ENCODE peak calls at places on chromosomes 16 and 17, in eight cellular contexts. U is colonic mucosa, F is transverse colon, Z is psoas muscle, J is cardiac muscle cell, H is MM.1S, W is GM23248, P is fibroblast of lung. O is an unnamed sample.

GRCh38 chr16:31063495-31063842 is 10.6 kb downstream of the ZNF668 start:
- DNase-seq in F (no peak), Z (no peak), W (no peak), P (no peak), J (no peak), H (no peak), U (no peak), O (no peak)

GRCh38 chr16:47029724-47030123 is 56.2 kb upstream of the DNAJA2 start:
- DNase-seq in U (no peak), W (no peak), P (no peak), Z (no peak), J (no peak), H (no peak), F (no peak), O (no peak)

GRCh38 chr16:85554114-85554790 is 58.9 kb upstream of the GSE1 start:
- DNase-seq in U (peak; percentile 83), F (peak; percentile 83), W (peak; percentile 84), H (peak; percentile 80), P (peak; percentile 90), J (peak; percentile 70), Z (peak; percentile 67), O (no peak)

GRCh38 chr17:43175213-43176118 is 4.5 kb downstream of the NBR1 start:
- DNase-seq in U (no peak), J (no peak), F (no peak), Z (no peak), W (peak; percentile 74), P (peak; percentile 53), H (no peak), O (no peak)

GRCh38 chr16:71734511-71734910 is 10.0 kb upstream of the PHLPP2 start:
- DNase-seq in F (no peak), P (no peak), U (no peak), Z (no peak), H (no peak), W (no peak), J (no peak), O (no peak)

GRCh38 chr17:77609553-77610517 is 348.7 kb upstream of the TNRC6C start:
- DNase-seq in J (no peak), W (peak; percentile 32), F (peak; percentile 20), H (peak; percentile 82), P (peak; percentile 17), Z (no peak), U (peak; percentile 41), O (no peak)

GRCh38 chr16:75024182-75024581 is 25.4 kb downstream of the ZNRF1 start:
- DNase-seq in W (no peak), U (no peak), P (no peak), Z (no peak), H (no peak), J (no peak), F (no peak), O (no peak)

GRCh38 chr16:4373909-4374742 is 2.5 kb downstream of the VASN start:
- DNase-seq in W (peak; percentile 95), F (peak; percentile 64), U (peak; percentile 68), P (peak; percentile 95), H (no peak), J (peak; percentile 61), Z (peak; percentile 81), O (no peak)

GRCh38 chr16:29315916-29316517 is 90.5 kb downstream of the NPIPB11 start:
- DNase-seq in Z (no peak), F (no peak), J (no peak), H (peak; percentile 6), W (no peak), U (no peak), P (no peak), O (no peak)

DNA sequence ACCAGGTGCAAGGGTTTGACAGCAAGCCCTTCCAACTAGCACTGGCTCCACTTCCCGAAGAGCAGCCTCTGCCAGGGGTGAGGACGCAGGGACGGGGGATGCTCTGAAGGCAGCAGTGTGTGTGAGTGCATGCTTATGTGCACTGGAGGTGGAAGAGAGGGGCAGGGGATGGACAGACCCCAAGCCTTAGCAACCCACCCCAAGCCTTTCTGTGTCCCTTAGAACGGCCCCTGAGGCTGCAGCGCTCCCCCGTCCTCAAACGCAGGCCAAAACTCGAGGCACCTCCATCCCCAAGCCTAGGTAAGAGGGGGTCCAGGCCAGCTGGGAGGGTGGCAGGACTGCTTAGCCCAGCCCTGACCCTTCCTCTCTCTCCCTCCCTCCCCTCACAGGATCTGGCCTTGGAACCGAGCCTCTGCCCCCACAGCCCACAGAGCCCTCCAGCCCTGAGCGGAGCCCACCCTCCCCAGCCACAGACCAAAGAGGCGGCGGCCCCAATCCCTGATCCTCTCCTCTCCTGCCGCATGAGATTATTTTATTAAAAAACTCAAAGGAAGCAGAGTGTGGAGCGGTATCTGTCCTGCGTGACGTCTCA is 2.9 kb downstream of the ACD start:
- DNase-seq in P (no peak), F (peak; percentile 7), H (no peak), Z (no peak), W (no peak), U (no peak), J (no peak), O (no peak)
- H3K27me3 ChIP-seq in P (peaks cover 12% of the 10 kb centered on the region), F (peaks cover 37% of the 10 kb centered on the region), H (no peaks in the 10 kb centered on the region), Z (no peaks in the 10 kb centered on the region), W (peaks cover 4% of the 10 kb centered on the region), U (peaks cover 26% of the 10 kb centered on the region), J (peaks cover 39% of the 10 kb centered on the region), O (peaks cover 27% of the 10 kb centered on the region)

GRCh38 chr16:66359811-66360608 is 6.5 kb upstream of the CDH5 start:
- DNase-seq in J (no peak), U (no peak), P (no peak), F (no peak), Z (no peak), H (no peak), W (no peak), O (no peak)
- H3K4me1 ChIP-seq in J (no peaks in the 10 kb centered on the region), U (no peaks in the 10 kb centered on the region), P (no peaks in the 10 kb centered on the region), F (peaks cover 8% of the 10 kb centered on the region), Z (no peaks in the 10 kb centered on the region), H (peaks cover 9% of the 10 kb centered on the region), W (peaks cover 7% of the 10 kb centered on the region), O (peaks cover 21% of the 10 kb centered on the region)

DNA sequence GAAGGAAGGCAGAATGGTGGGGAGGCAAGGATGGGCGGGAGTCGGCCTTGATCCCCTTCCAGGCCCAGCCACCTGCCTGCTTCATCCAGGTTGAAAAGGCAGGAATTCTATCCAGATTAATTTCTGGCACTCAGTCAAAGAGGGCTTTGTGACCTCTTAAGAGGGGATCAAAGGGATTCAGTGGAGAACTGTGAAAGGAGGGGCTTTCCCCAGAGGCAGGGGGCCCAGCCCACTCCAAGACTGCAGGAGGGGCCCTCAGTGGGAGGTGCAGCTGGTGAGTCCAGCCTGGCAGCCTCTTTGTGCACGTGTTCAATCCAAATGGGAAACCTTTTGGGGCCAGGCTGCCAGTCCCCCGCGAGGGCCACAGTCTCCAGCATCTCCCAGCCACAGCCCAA is 148.5 kb upstream of the PLCG2 start:
- DNase-seq in U (no peak), Z (no peak), P (no peak), J (peak; percentile 47), H (no peak), W (no peak), F (no peak), O (no peak)
- H3K36me3 ChIP-seq in U (no peaks in the 10 kb centered on the region), Z (no peaks in the 10 kb centered on the region), P (no peaks in the 10 kb centered on the region), J (no peaks in the 10 kb centered on the region), H (no peaks in the 10 kb centered on the region), W (no peaks in the 10 kb centered on the region), F (no peaks in the 10 kb centered on the region), O (peaks cover 8% of the 10 kb centered on the region)

DNA sequence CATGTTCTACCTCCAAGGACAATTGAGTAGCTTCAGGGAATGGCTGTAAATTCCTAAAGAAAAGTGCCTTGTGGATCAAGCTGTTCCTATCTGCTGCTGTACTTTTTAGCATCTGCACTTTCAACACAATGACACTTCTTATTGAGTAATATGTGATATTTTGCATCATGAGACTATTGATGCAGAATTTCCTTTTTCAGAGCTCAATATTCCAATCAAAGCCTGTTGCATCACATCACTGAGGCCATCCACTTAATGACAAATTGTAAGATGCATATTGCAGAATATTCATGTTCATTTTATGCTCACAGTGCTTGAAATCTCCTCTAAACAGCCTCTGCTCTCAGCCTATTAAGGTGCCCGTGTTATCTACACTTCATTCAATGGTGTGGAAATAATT is 9.1 kb upstream of the SKAP1 start:
- DNase-seq in J (no peak), Z (no peak), U (no peak), F (no peak), P (no peak), W (no peak), H (no peak), O (no peak)
- H3K27me3 ChIP-seq in J (no peaks in the 10 kb centered on the region), Z (peaks cover 7% of the 10 kb centered on the region), U (no peaks in the 10 kb centered on the region), F (peaks cover 5% of the 10 kb centered on the region), P (peaks cover 9% of the 10 kb centered on the region), W (peaks cover 15% of the 10 kb centered on the region), H (no peaks in the 10 kb centered on the region), O (peaks cover 16% of the 10 kb centered on the region)

O was measured in NT2/D1.